ENCODE peak calls at places on chromosomes 4 and X, in nine cellular contexts. O is tibial nerve, M is cardiac muscle cell, Z is HFF-Myc, X is upper lobe of right lung, U is left lung, L is cardiac fibroblast, Q is adrenal gland, N is IMR-90. S is an unnamed sample.

GRCh38 chr4:183397741-183398297 is 46.6 kb upstream of the CDKN2AIP start:
- DNase-seq in L (no peak), M (no peak), O (no peak), Q (no peak), U (no peak), Z (no peak), X (no peak), N (no peak), S (no peak)

GRCh38 chrX:124217289-124218251 is 114.9 kb upstream of the TEX13D start:
- DNase-seq in Q (no peak), X (no peak), U (no peak), N (no peak), M (no peak), L (peak; percentile 30), O (peak; percentile 8), Z (peak; percentile 22), S (no peak)

GRCh38 chr4:41750624-41751324 is 2.2 kb upstream of the PHOX2B start:
- DNase-seq in O (no peak), U (peak; percentile 54), L (no peak), N (no peak), Q (peak; percentile 76), Z (no peak), X (no peak), M (no peak), S (no peak)

GRCh38 chr4:17595471-17596005 is 18.5 kb downstream of the LAP3 start:
- DNase-seq in Z (no peak), M (no peak), O (no peak), L (no peak), Q (no peak), U (no peak), N (no peak), X (no peak), S (no peak)

GRCh38 chrX:97876697-97877407 is 993.1 kb downstream of the RPA4 start:
- DNase-seq in Z (peak; percentile 7), O (no peak), M (no peak), N (no peak), X (no peak), Q (no peak), L (no peak), U (no peak), S (no peak)

GRCh38 chr4:4461850-4462249 is 74.9 kb downstream of the NSG1 start:
- DNase-seq in L (no peak), O (no peak), Z (no peak), U (no peak), N (no peak), Q (peak; percentile 94), M (no peak), X (peak; percentile 67), S (no peak)

GRCh38 chr4:29131304-29131703 is 1588.9 kb upstream of the PCDH7 start:
- DNase-seq in X (no peak), M (peak; percentile 3), Q (no peak), U (no peak), L (no peak), O (no peak), Z (no peak), N (peak; percentile 4), S (peak; percentile 2)

GRCh38 chrX:150935466-150935865 is 37.0 kb upstream of the CD99L2 start:
- DNase-seq in O (no peak), U (no peak), N (peak; percentile 41), Q (peak; percentile 53), L (peak; percentile 42), M (no peak), Z (no peak), X (no peak), S (peak; percentile 50)

GRCh38 chrX:39162322-39162721 is 361.1 kb downstream of the MID1IP1 start:
- DNase-seq in L (no peak), X (peak; percentile 67), Z (no peak), U (peak; percentile 80), N (no peak), Q (peak; percentile 50), O (no peak), M (no peak), S (no peak)

GRCh38 chr4:105994061-105994460 is 98.8 kb downstream of the NPNT start:
- DNase-seq in N (no peak), O (no peak), X (no peak), L (no peak), U (no peak), Z (no peak), M (no peak), Q (no peak), S (no peak)

GRCh38 chr4:153465922-153466636 is at the start of gene TMEM131L:
- DNase-seq in Q (peak; percentile 74), L (peak; percentile 65), M (peak; percentile 88), Z (no peak), U (peak; percentile 94), X (peak; percentile 86), O (peak; percentile 60), N (peak; percentile 52), S (peak; percentile 51)

GRCh38 chr4:55116450-55116849 is 8.9 kb downstream of the KDR start:
- DNase-seq in O (no peak), N (no peak), U (no peak), X (no peak), Z (no peak), L (peak; percentile 63), M (no peak), Q (no peak), S (peak; percentile 90)

GRCh38 chr4:167826281-167826680 is 266.1 kb upstream of the ANXA10 start:
- DNase-seq in O (no peak), Z (no peak), Q (no peak), L (peak; percentile 42), N (no peak), X (no peak), M (no peak), U (no peak), S (peak; percentile 27)

GRCh38 chr4:126957555-126958440 is 675.0 kb upstream of the INTU start:
- DNase-seq in O (no peak), N (peak; percentile 52), Z (no peak), U (no peak), X (no peak), Q (no peak), L (peak; percentile 51), M (no peak), S (peak; percentile 57)

GRCh38 chr4:168562021-168562691 is 65.3 kb downstream of the PALLD start:
- DNase-seq in Z (no peak), L (peak; percentile 52), N (peak; percentile 64), Q (no peak), O (no peak), U (no peak), M (no peak), X (no peak), S (peak; percentile 28)

GRCh38 chr4:147736458-147736857 is 4.6 kb downstream of the ARHGAP10 start:
- DNase-seq in M (no peak), N (peak; percentile 79), O (no peak), Z (no peak), U (no peak), X (no peak), L (peak; percentile 93), Q (no peak), S (peak; percentile 87)

GRCh38 chrX:72057331-72057730 is 74.4 kb downstream of the RTL5 start:
- DNase-seq in Q (no peak), X (no peak), N (no peak), L (no peak), U (no peak), Z (no peak), M (no peak), O (peak; percentile 12), S (no peak)

GRCh38 chr4:40629401-40630334 is at the start of gene RBM47:
- DNase-seq in Q (peak; percentile 87), U (peak; percentile 96), M (peak; percentile 61), O (peak; percentile 33), L (peak; percentile 49), Z (no peak), N (peak; percentile 40), X (peak; percentile 94), S (peak; percentile 68)

DNA sequence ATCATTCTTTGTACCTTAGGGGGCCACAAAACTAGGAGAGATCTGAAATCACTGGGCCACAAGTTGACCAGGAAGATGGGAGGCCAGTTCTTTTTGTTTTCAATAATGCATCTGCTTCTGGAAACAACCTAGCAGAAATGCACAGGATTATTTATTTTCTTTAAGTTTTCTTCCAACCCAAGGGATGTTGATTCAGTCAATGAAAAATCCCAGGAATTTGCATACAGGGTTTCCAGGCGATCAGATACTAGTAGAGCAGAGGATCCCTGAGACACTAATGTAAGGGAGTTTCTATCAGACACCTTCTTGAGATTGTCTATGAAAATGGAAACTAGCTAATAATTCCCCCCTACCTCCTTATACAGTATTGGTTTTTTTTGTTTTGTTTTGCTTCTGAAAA is 7.4 kb downstream of the ATOH1 start:
- DNase-seq in Q (no peak), Z (no peak), U (no peak), O (no peak), M (no peak), X (no peak), L (no peak), N (peak; percentile 47), S (no peak)
- TF ChIP-seq CTCF in Q (no peak), Z (no peak), U (no peak), O (no peak), M (no peak), X (no peak), L (no peak), N (no peak), S (no peak)

DNA sequence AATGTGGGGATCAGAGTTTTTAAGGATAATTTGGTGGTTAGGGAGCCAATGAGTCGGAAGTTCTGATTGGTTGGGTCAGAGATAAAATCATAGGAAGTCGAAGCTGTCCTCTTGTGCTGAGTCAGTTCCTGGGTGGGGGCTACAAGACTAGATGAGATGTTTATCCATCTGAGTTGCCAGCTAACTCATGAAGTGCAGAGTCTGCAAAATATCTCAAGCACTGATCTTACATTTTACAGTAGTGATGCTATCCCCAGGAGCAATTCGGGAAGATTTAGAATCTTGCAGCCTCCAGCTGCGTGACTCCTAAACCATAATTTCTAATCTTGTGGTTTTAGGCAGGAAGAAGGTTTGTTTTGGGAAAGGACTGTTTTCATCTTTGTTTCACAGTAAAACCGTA is 565.8 kb upstream of the SPANXN1 start:
- DNase-seq in Z (no peak), O (no peak), N (no peak), X (no peak), L (peak; percentile 72), Q (no peak), M (no peak), U (no peak), S (peak; percentile 48)
- H3K4me3 ChIP-seq in Z (no peak overlapping the region), O (no peak overlapping the region), N (no peak overlapping the region), X (no peak overlapping the region), L (no peak overlapping the region), Q (no peak overlapping the region), M (no peak overlapping the region), U (no peak overlapping the region), S (no peak overlapping the region)

GRCh38 chr4:61501812-61502211 is 301.7 kb downstream of the ADGRL3 start:
- DNase-seq in Z (no peak), O (no peak), N (no peak), L (no peak), U (no peak), Q (no peak), X (no peak), M (no peak), S (no peak)

GRCh38 chr4:61505773-61506640 is 305.9 kb downstream of the ADGRL3 start:
- DNase-seq in Q (no peak), L (no peak), M (no peak), N (no peak), X (no peak), O (no peak), Z (no peak), U (no peak), S (no peak)

GRCh38 chr4:61500883-61501282 is 300.8 kb downstream of the ADGRL3 start:
- DNase-seq in N (no peak), X (no peak), L (peak; percentile 62), U (no peak), O (no peak), M (no peak), Z (no peak), Q (no peak), S (peak; percentile 27)
- TF ChIP-seq CTCF in N (no peak), X (no peak), L (peak; percentile 40), U (no peak), O (peak; percentile 8), M (peak; percentile 35), Z (no peak), Q (peak; percentile 17), S (peak; percentile 27)

GRCh38 chr4:104425003-104425402 is 69.7 kb downstream of the CXXC4 start:
- DNase-seq in O (no peak), M (peak; percentile 10), L (no peak), Q (no peak), U (no peak), Z (no peak), X (no peak), N (no peak), S (no peak)
- H3K4me3 ChIP-seq in O (peak overlapping the region; percentile 14), M (no peak overlapping the region), L (no peak overlapping the region), Q (peak overlapping the region; percentile 39), U (peak overlapping the region; percentile 6), Z (no peak overlapping the region), X (peak overlapping the region; percentile 32), N (no peak overlapping the region), S (no peak overlapping the region)